ENCODE peak calls at places on chromosomes 5 and 9, in four cellular contexts. J, B, Z and Q are unnamed samples.
A peak's percentile ranks its signal among the peaks of the same experiment; 100 is the strongest.

GRCh38 chr5:73119492-73120157 is 750 bp upstream of the TMEM171 start:
- DNase-seq in Z (no peak), B (peak; percentile 53), J (no peak), Q (peak; percentile 38)

GRCh38 chr9:22079873-22080341 is 70.8 kb upstream of the CDKN2B start:
- DNase-seq in B (no peak), J (peak; percentile 62), Z (no peak), Q (peak; percentile 93)

GRCh38 chr5:39905356-39905755 is 480.6 kb upstream of the DAB2 start:
- DNase-seq in Z (no peak), B (no peak), J (no peak), Q (no peak)

GRCh38 chr5:177478711-177479646 is 5.5 kb upstream of the DBN1 start:
- DNase-seq in Z (no peak), J (peak; percentile 46), B (peak; percentile 71), Q (no peak)

GRCh38 chr5:96601200-96601599 is 61.0 kb upstream of the CAST start:
- DNase-seq in J (no peak), Z (no peak), B (no peak), Q (no peak)

GRCh38 chr9:127079741-127080140 is 42.7 kb downstream of the ANGPTL2 start:
- DNase-seq in J (no peak), B (no peak), Z (no peak), Q (no peak)

GRCh38 chr9:73270967-73271722 is 119.5 kb downstream of the ANXA1 start:
- DNase-seq in B (no peak), Z (no peak), J (no peak), Q (peak; percentile 88)

GRCh38 chr5:107476783-107477182 is 194.0 kb downstream of the EFNA5 start:
- DNase-seq in B (no peak), J (no peak), Z (no peak), Q (no peak)

GRCh38 chr5:94562327-94562971 is 56.0 kb downstream of the KIAA0825 start:
- DNase-seq in J (no peak), B (no peak), Z (no peak), Q (no peak)

GRCh38 chr5:145775893-145776444 is 59.2 kb downstream of the PRELID2 start:
- DNase-seq in J (no peak), Z (no peak), B (peak; percentile 13), Q (peak; percentile 88)

GRCh38 chr5:96616801-96617200 is 45.4 kb upstream of the CAST start:
- DNase-seq in J (no peak), B (no peak), Z (no peak), Q (peak; percentile 71)

GRCh38 chr5:178421699-178422399 is 168.3 kb downstream of the COL23A1 start:
- DNase-seq in B (no peak), J (no peak), Z (no peak), Q (no peak)

GRCh38 chr9:87711857-87712800 is 13.8 kb upstream of the CTSL start:
- DNase-seq in B (no peak), Z (no peak), J (no peak), Q (peak; percentile 46)

GRCh38 chr5:174624754-174625506 is 99.5 kb upstream of the MSX2 start:
- DNase-seq in J (no peak), Z (no peak), B (no peak), Q (no peak)